ENCODE peak calls at places on chromosomes 2 and 18, in six cellular contexts. Y is D721Med, O is fibroblast of the conjunctiva, B is omental fat pad, F is adrenal gland, S is H7. R is an unnamed sample.
A peak's percentile ranks its signal among the peaks of the same experiment; 100 is the strongest.

GRCh38 chr2:41963661-41964525 is 83.9 kb upstream of the PKDCC start:
- DNase-seq in S (peak; percentile 60), B (peak; percentile 52), Y (no peak), F (peak; percentile 59), O (peak; percentile 28), R (no peak)

GRCh38 chr2:236972491-236973379 is 113.0 kb upstream of the COPS8 start:
- DNase-seq in Y (no peak), S (peak; percentile 77), F (peak; percentile 55), B (no peak), O (peak; percentile 69), R (peak; percentile 92)

GRCh38 chr2:10385933-10386773 is 62.0 kb downstream of the ODC1 start:
- DNase-seq in Y (no peak), S (no peak), O (no peak), B (no peak), F (no peak), R (no peak)

GRCh38 chr2:55111570-55112228 is 61.4 kb upstream of the RTN4 start:
- DNase-seq in Y (no peak), B (peak; percentile 43), F (peak; percentile 90), O (peak; percentile 83), S (peak; percentile 20), R (peak; percentile 96)

GRCh38 chr2:216710531-216711282 is 15.4 kb upstream of the IGFBP5 start:
- DNase-seq in F (no peak), B (no peak), O (no peak), S (no peak), Y (no peak), R (no peak)

GRCh38 chr2:33704352-33704751 is 105.3 kb upstream of the FAM98A start:
- DNase-seq in F (no peak), O (no peak), S (no peak), B (no peak), Y (no peak), R (no peak)

GRCh38 chr2:30238143-30238800 is 6.9 kb downstream of the LBH start:
- DNase-seq in O (no peak), S (no peak), B (no peak), F (no peak), Y (no peak), R (no peak)

GRCh38 chr2:44965684-44966083 is 24.2 kb downstream of the SIX3 start:
- DNase-seq in F (no peak), S (no peak), Y (no peak), B (no peak), O (no peak), R (no peak)

GRCh38 chr2:139411236-139411635 is 631.0 kb upstream of the NXPH2 start:
- DNase-seq in B (no peak), Y (no peak), F (no peak), S (no peak), O (no peak), R (no peak)

GRCh38 chr18:5568416-5568815 is 24.6 kb upstream of the EPB41L3 start:
- DNase-seq in F (no peak), Y (no peak), B (no peak), S (no peak), O (no peak), R (no peak)

GRCh38 chr2:133092571-133092970 is 422.6 kb upstream of the LYPD1 start:
- DNase-seq in F (no peak), B (no peak), Y (no peak), O (no peak), S (no peak), R (no peak)

GRCh38 chr18:36814994-36815393 is 13.8 kb downstream of the TPGS2 start:
- DNase-seq in S (no peak), B (no peak), O (no peak), Y (no peak), F (no peak), R (no peak)

GRCh38 chr2:118913805-118914645 is 28.0 kb upstream of the MARCO start:
- DNase-seq in B (no peak), S (no peak), O (no peak), Y (no peak), F (no peak), R (no peak)

GRCh38 chr2:33291278-33292013 is 185.0 kb upstream of the RASGRP3 start:
- DNase-seq in Y (no peak), O (no peak), B (no peak), F (no peak), S (no peak), R (no peak)

GRCh38 chr2:85744771-85745601 is 8.8 kb upstream of the ATOH8 start:
- DNase-seq in S (no peak), F (no peak), B (no peak), O (peak; percentile 72), Y (no peak), R (peak; percentile 81)

GRCh38 chr2:136356111-136357033 is 238.4 kb upstream of the CXCR4 start:
- DNase-seq in F (no peak), S (no peak), B (no peak), Y (no peak), O (no peak), R (no peak)

GRCh38 chr2:33298233-33298632 is 178.2 kb upstream of the RASGRP3 start:
- DNase-seq in F (no peak), Y (no peak), S (no peak), B (no peak), O (no peak), R (peak; percentile 58)

GRCh38 chr2:239109041-239109915 is 261.4 kb downstream of the TWIST2 start:
- DNase-seq in S (no peak), B (no peak), F (no peak), Y (no peak), O (no peak), R (no peak)

GRCh38 chr2:36356199-36356989 is 816 bp downstream of the CRIM1 start:
- DNase-seq in B (no peak), O (no peak), F (peak; percentile 68), S (peak; percentile 73), Y (no peak), R (peak; percentile 92)

GRCh38 chr2:25991965-25992364 is 9.7 kb upstream of the KIF3C start:
- DNase-seq in Y (no peak), O (no peak), S (no peak), B (no peak), F (no peak), R (no peak)

GRCh38 chr2:31384771-31385276 is 29.7 kb downstream of the XDH start:
- DNase-seq in F (no peak), Y (no peak), S (no peak), B (no peak), O (peak; percentile 74), R (no peak)

GRCh38 chr18:63207154-63207790 is 112.3 kb downstream of the BCL2 start:
- DNase-seq in S (no peak), F (no peak), Y (no peak), O (no peak), B (no peak), R (no peak)

GRCh38 chr2:238339395-238339780 is 19.1 kb downstream of the TRAF3IP1 start:
- DNase-seq in Y (no peak), S (no peak), B (no peak), F (no peak), O (no peak), R (peak; percentile 68)

GRCh38 chr2:220966636-220967035 is 605.5 kb downstream of the EPHA4 start:
- DNase-seq in Y (no peak), S (no peak), F (no peak), B (no peak), O (peak; percentile 10), R (no peak)

GRCh38 chr18:12409466-12409865 is 1.7 kb downstream of the PRELID3A start:
- DNase-seq in Y (no peak), O (no peak), S (peak; percentile 35), F (no peak), B (no peak), R (no peak)

GRCh38 chr2:197707316-197708213 is 2.4 kb downstream of the MARS2 start:
- DNase-seq in S (peak; percentile 34), F (no peak), O (peak; percentile 52), Y (no peak), B (no peak), R (no peak)

GRCh38 chr2:7096726-7097352 is 179.6 kb downstream of the RNF144A start:
- DNase-seq in O (no peak), B (no peak), Y (no peak), S (no peak), F (no peak), R (no peak)

GRCh38 chr2:134819334-134819733 is 19.1 kb upstream of the ACMSD start:
- DNase-seq in S (no peak), O (no peak), Y (no peak), F (no peak), B (no peak), R (no peak)

GRCh38 chr2:36809046-36809445 is 112.5 kb downstream of the VIT start:
- DNase-seq in F (no peak), B (no peak), Y (no peak), S (no peak), O (no peak), R (no peak)

GRCh38 chr2:189265696-189266320 is 86.2 kb upstream of the COL5A2 start:
- DNase-seq in Y (no peak), B (no peak), O (no peak), F (no peak), S (no peak), R (no peak)

GRCh38 chr2:240429872-240430491 is 5.5 kb upstream of the GPC1 start:
- DNase-seq in S (peak; percentile 70), B (peak; percentile 3), O (no peak), F (peak; percentile 18), Y (no peak), R (peak; percentile 75)

GRCh38 chr2:39736593-39736992 is 42.5 kb downstream of the THUMPD2 start:
- DNase-seq in B (no peak), S (no peak), O (no peak), Y (no peak), F (no peak), R (no peak)

GRCh38 chr2:201203916-201204654 is 21.1 kb downstream of the CASP10 start:
- DNase-seq in F (peak; percentile 31), O (peak; percentile 26), Y (no peak), B (no peak), S (no peak), R (no peak)

GRCh38 chr2:159177957-159178356 is 108.5 kb downstream of the WDSUB1 start:
- DNase-seq in S (no peak), B (no peak), Y (no peak), F (no peak), O (no peak), R (no peak)

GRCh38 chr2:102498414-102498813 is 25.4 kb downstream of the SLC9A4 start:
- DNase-seq in F (no peak), S (no peak), O (no peak), B (no peak), Y (no peak), R (no peak)

GRCh38 chr18:48782381-48782841 is 168.4 kb downstream of the SMAD7 start:
- DNase-seq in Y (no peak), S (no peak), F (no peak), B (no peak), O (no peak), R (no peak)

GRCh38 chr2:237614151-237614720 is 13.2 kb upstream of the LRRFIP1 start:
- DNase-seq in F (no peak), Y (no peak), O (no peak), S (peak; percentile 82), B (no peak), R (no peak)